ENCODE peak calls at places on chromosomes 12 and 14, in six cellular contexts. X is GM12878, V is astrocyte, S is PC-3, N is hepatocyte, I is PC-9. U is an unnamed sample.
A peak's percentile ranks its signal among the peaks of the same experiment; 100 is the strongest.

GRCh38 chr12:23895792-23896218 is 53.7 kb downstream of the SOX5 start:
- DNase-seq in V (peak; percentile 89), S (no peak), N (no peak), I (no peak), X (no peak), U (peak; percentile 93)

GRCh38 chr12:65603428-65604351 is 220.6 kb upstream of the HMGA2 start:
- DNase-seq in S (peak; percentile 92), V (peak; percentile 98), N (peak; percentile 30), X (no peak), I (peak; percentile 93), U (peak; percentile 44)

GRCh38 chr14:24900281-24900868 is 149.6 kb downstream of the STXBP6 start:
- DNase-seq in V (peak; percentile 36), N (no peak), S (no peak), I (no peak), X (no peak), U (no peak)

GRCh38 chr14:72554994-72555608 is 338.8 kb downstream of the DPF3 start:
- DNase-seq in V (no peak), N (no peak), I (no peak), S (peak; percentile 17), X (no peak), U (no peak)

GRCh38 chr14:76937181-76938091 is 91.1 kb downstream of the IRF2BPL start:
- DNase-seq in S (no peak), V (peak; percentile 87), N (peak; percentile 86), X (no peak), I (peak; percentile 48), U (peak; percentile 78)

GRCh38 chr12:124716208-124717141 is 147.2 kb downstream of the SCARB1 start:
- DNase-seq in V (no peak), S (no peak), I (no peak), X (no peak), N (no peak), U (no peak)

GRCh38 chr14:101066826-101067508 is 163.4 kb upstream of the RTL1 start:
- DNase-seq in N (no peak), X (no peak), I (no peak), S (no peak), V (no peak), U (no peak)

GRCh38 chr12:53989227-53990113 is 4.5 kb downstream of the HOXC10 start:
- DNase-seq in I (peak; percentile 52), V (no peak), N (peak; percentile 74), X (peak; percentile 34), S (peak; percentile 77), U (peak; percentile 71)

GRCh38 chr14:79706382-79706781 is 504.9 kb downstream of the DIO2 start:
- DNase-seq in I (no peak), S (no peak), X (no peak), V (no peak), N (no peak), U (no peak)

GRCh38 chr14:92409069-92409468 is 86.1 kb downstream of the SLC24A4 start:
- DNase-seq in I (no peak), X (no peak), N (no peak), V (no peak), S (peak; percentile 10), U (no peak)

GRCh38 chr12:112836736-112837628 is 45.4 kb downstream of the RPH3A start:
- DNase-seq in X (no peak), V (no peak), S (peak; percentile 17), I (no peak), N (no peak), U (no peak)

GRCh38 chr12:100668939-100669536 is 95.6 kb downstream of the GAS2L3 start:
- DNase-seq in X (no peak), N (peak; percentile 86), I (peak; percentile 43), S (peak; percentile 87), V (peak; percentile 27), U (peak; percentile 89)

GRCh38 chr14:99393059-99393655 is 87.5 kb downstream of the SETD3 start:
- DNase-seq in N (peak; percentile 63), I (no peak), S (peak; percentile 64), V (no peak), X (no peak), U (peak; percentile 70)

GRCh38 chr12:164207-164606 is 49.8 kb downstream of the SLC6A12 start:
- DNase-seq in X (no peak), N (peak; percentile 64), I (no peak), V (no peak), S (no peak), U (peak; percentile 43)

GRCh38 chr12:124233041-124233836 is 61.7 kb upstream of the RFLNA start:
- DNase-seq in N (peak; percentile 65), X (no peak), I (no peak), S (peak; percentile 30), V (peak; percentile 98), U (no peak)

GRCh38 chr12:67993143-67993542 is 3.9 kb downstream of the IFNG-AS1 start:
- DNase-seq in V (no peak), S (no peak), X (no peak), I (no peak), N (no peak), U (no peak)

GRCh38 chr12:70443274-70443673 is 77.2 kb downstream of the KCNMB4 start:
- DNase-seq in I (no peak), X (no peak), N (no peak), S (peak; percentile 46), V (peak; percentile 47), U (no peak)

GRCh38 chr12:111636209-111636928 is 37.3 kb upstream of the ATXN2 start:
- DNase-seq in N (peak; percentile 78), V (peak; percentile 76), X (no peak), I (no peak), S (no peak), U (peak; percentile 84)

GRCh38 chr14:75277796-75278421 is 719 bp upstream of the FOS start:
- DNase-seq in N (no peak), I (no peak), X (no peak), S (no peak), V (no peak), U (no peak)
- TF ChIP-seq EZH2 in N (no peak), I (no peak), X (peak; percentile 73), S (no peak), V (no peak), U (no peak)

GRCh38 chr12:109310247-109311125 is 1.4 kb upstream of the FOXN4 start:
- DNase-seq in X (no peak), N (no peak), V (no peak), I (peak; percentile 48), S (no peak), U (peak; percentile 36)
- TF ChIP-seq EZH2 in X (peak; percentile 41), N (no peak), V (peak; percentile 91), I (no peak), S (peak; percentile 98), U (peak; percentile 88)

DNA sequence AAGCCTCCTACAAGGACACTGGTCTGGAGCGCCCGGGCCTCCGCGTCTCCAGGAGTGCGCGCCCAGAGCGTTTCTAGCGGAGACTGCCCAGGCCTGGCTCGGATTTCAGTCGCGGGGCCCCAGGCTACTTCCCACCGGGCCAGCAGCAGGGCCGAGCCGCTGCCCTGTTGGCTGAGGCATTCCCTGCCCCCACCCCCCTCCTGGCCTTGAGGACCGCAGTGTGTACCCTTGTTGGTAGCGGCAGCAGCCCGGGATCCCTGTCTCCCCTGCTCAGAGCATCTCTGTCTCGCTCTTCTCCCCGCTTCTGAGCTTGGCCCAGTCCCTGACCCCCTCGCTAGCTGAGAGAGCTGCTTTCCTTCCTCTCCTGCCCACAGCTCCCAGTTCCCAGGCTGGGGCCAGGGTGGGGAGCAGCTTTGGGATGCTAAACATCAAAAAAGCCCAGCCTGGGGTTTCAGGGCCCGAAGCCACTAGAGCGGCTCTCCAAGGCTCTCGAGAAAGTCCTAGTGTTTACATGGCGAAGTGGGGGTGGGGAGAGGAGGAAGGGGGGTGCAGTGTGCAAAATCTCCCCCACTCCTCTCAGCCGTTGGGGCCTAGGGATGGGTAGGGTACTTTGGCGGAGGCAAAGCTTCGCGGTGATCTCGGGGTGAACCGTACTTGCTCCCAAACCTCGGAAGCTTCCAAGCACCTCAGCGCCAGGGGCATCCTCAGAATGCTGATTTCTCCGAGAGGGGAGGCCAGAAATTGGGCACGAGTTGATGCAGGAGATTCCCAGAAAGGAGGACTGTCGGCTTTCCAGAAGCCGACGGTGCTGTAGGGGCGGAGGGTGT is 6.4 kb downstream of the NKX2-1 start:
- DNase-seq in S (no peak), N (no peak), I (no peak), V (no peak), X (no peak), U (peak; percentile 86)
- TF ChIP-seq EZH2 in S (no peak), N (peak; percentile 41), I (no peak), V (no peak), X (no peak), U (no peak)

DNA sequence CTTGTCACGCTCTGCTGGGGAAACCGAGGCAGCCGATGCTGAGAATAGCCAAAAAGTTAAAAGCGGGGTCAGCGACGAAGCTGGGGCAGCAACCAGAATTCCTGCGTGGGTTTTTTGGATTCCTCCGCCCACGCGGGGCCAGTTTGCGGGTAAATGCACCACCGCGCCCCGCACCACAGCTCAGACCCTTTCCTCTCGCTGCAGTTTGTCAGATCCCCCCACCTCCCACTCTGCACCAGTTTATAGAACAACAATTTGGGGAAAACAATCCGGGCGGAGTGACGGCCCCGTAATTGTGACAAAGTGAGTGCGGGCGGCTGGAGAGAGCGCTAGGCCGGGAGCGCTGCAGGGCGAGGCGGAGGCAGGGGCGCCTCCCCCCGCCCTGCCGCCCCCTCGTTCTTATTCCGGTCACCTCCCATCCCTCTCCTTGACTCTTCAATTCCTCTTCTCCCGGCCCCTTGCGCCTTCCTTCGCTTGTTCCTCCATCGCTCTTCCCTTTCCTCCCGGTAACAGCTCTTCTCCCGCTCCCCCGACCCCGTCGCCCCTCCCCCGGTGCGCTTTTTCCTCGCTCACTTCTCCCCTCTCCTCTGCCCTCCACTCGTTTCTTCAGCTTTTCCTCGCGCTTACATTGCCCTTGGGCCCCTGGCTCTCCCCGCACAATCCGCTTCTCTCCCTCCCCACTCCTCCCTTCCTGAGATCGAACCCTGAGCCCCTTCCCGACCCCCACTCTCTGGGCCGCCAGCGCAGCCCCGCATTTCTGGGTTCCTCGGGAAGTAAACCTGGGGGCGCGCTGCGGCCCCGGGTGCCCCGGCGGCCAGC is 639 bp upstream of the DNAJC22 start:
- DNase-seq in I (no peak), N (peak; percentile 23), V (no peak), S (no peak), X (no peak), U (no peak)
- TF ChIP-seq EZH2 in I (peak; percentile 99), N (peak; percentile 88), V (peak; percentile 73), S (peak; percentile 44), X (no peak), U (peak; percentile 99)

GRCh38 chr14:105993814-105994213 is 467.4 kb downstream of the TMEM121 start:
- DNase-seq in X (no peak), N (no peak), I (no peak), S (no peak), V (no peak), U (no peak)

GRCh38 chr14:105999361-106000028 is 473.1 kb downstream of the TMEM121 start:
- DNase-seq in V (no peak), N (peak; percentile 11), S (no peak), X (no peak), I (no peak), U (peak; percentile 10)
- TF ChIP-seq EZH2 in V (no peak), N (no peak), S (no peak), X (no peak), I (no peak), U (no peak)

GRCh38 chr14:58297762-58298476 is 436 bp upstream of the ARID4A start:
- DNase-seq in S (peak; percentile 100), N (peak; percentile 99), I (peak; percentile 100), V (peak; percentile 100), X (peak; percentile 100), U (peak; percentile 99)
- TF ChIP-seq EZH2 in S (no peak), N (no peak), I (no peak), V (peak; percentile 100), X (peak; percentile 100), U (peak; percentile 35)

U was measured in neural progenitor cell.